ENCODE peak calls at places on chromosomes 3 and 15, in nine cellular contexts. D is ovary, T is uterus, L is HepG2, B is heart left ventricle, V is right lobe of liver, M is esophagus squamous epithelium, Q is suprapubic skin, R is endothelial cell of umbilical vein. N is an unnamed sample.

GRCh38 chr15:31399544-31400171 is 73.0 kb downstream of the KLF13 start:
- DNase-seq in D (no peak), T (no peak), L (no peak), B (peak; percentile 20), V (no peak), M (no peak), Q (no peak), R (no peak), N (no peak)

GRCh38 chr3:171753665-171754408 is 56.4 kb downstream of the PLD1 start:
- DNase-seq in D (no peak), T (no peak), L (no peak), B (no peak), V (no peak), M (no peak), Q (no peak), R (no peak), N (no peak)

GRCh38 chr3:142975316-142975995 is 12.0 kb upstream of the PAQR9 start:
- DNase-seq in D (no peak), T (no peak), L (no peak), B (no peak), V (no peak), M (no peak), Q (no peak), R (no peak), N (no peak)

GRCh38 chr3:8438507-8439079 is 63.0 kb upstream of the LMCD1 start:
- DNase-seq in D (no peak), T (no peak), L (no peak), B (no peak), V (no peak), M (no peak), Q (no peak), R (no peak), N (no peak)

GRCh38 chr15:94265009-94265408 is 33.6 kb downstream of the MCTP2 start:
- DNase-seq in D (no peak), T (no peak), L (no peak), B (no peak), V (no peak), M (no peak), Q (no peak), R (no peak), N (no peak)

GRCh38 chr3:114706591-114707224 is 412.9 kb downstream of the TIGIT start:
- DNase-seq in D (no peak), T (no peak), L (peak; percentile 94), B (no peak), V (peak; percentile 74), M (no peak), Q (no peak), R (peak; percentile 4), N (peak; percentile 37)

GRCh38 chr3:41508063-41508696 is 308.9 kb downstream of the CTNNB1 start:
- DNase-seq in D (no peak), T (no peak), L (no peak), B (no peak), V (no peak), M (no peak), Q (no peak), R (no peak), N (no peak)

GRCh38 chr3:171790898-171791694 is 19.2 kb downstream of the PLD1 start:
- DNase-seq in D (no peak), T (no peak), L (no peak), B (no peak), V (no peak), M (no peak), Q (no peak), R (peak; percentile 96), N (no peak)

GRCh38 chr3:119781330-119782198 is at the start of gene NR1I2:
- DNase-seq in D (no peak), T (no peak), L (peak; percentile 60), B (no peak), V (peak; percentile 68), M (no peak), Q (no peak), R (no peak), N (no peak)

GRCh38 chr3:184233127-184233843 is 3.9 kb downstream of the VWA5B2 start:
- DNase-seq in D (no peak), T (no peak), L (no peak), B (no peak), V (no peak), M (no peak), Q (no peak), R (no peak), N (no peak)
- H3K27me3 ChIP-seq in D (no peaks in the 10 kb centered on the region), T (peaks cover 8% of the 10 kb centered on the region), L (peaks cover 79% of the 10 kb centered on the region), B (peaks cover 37% of the 10 kb centered on the region), V (peaks cover 24% of the 10 kb centered on the region), M (peaks cover 13% of the 10 kb centered on the region), Q (peaks cover 52% of the 10 kb centered on the region), R (peaks cover 41% of the 10 kb centered on the region), N (peaks cover 33% of the 10 kb centered on the region)

DNA sequence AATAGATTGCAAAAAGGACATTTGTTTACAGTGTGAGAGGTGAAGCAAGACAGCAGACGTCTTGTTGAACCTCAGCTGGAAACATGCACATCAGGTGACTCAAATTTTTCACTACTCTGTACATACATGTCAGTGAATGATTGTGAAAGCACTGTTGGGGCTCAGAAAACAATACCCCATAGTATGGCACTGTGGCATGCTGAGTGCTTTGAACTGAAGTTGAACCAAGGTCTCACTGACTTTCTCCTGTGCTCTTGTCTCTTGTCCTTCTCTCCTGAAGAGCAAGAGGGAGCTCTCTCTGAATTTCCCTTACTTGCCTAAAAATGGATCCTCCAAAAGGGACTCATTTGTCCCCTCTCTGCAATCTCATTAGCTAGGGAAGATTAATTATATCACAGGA is 24.5 kb upstream of the NEDD4 start:
- DNase-seq in D (no peak), T (no peak), L (peak; percentile 83), B (no peak), V (no peak), M (no peak), Q (no peak), R (no peak), N (no peak)
- TF ChIP-seq CTCF in D (no peak), T (no peak), L (peak; percentile 45), B (no peak), V (no peak), M (no peak), Q (no peak), R (no peak), N (no peak)

DNA sequence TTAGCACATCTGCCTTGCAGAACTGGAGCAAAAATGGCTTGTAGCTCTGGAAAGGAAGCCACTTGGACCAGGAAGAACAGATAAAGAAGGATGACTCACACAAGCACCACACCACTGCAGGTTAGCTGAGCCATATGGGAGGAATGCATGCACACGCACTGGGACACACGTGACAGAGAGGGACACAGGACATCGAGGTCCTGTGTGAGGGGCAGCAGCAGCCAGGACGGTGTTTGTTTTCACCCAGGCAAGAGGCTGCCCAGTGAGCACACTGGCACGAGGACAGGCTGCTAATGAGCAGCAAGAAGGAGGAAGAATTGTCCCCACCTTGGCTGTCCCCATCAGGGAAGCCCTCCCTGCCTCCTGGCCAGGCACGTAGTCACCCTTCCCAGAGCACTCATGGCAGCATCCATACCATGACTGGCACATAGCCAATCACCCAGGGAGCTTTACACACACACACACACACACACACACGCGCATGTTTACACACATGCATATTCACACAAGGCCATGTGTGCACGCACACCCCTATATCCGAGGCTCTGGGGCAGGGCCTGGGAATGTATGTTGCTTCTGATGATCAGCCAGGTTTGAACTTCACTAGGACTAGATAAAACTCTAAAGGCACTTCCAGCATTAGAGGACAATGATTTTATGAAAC is 24.0 kb upstream of the SPTBN5 start:
- DNase-seq in D (no peak), T (no peak), L (no peak), B (no peak), V (no peak), M (no peak), Q (no peak), R (peak; percentile 71), N (peak; percentile 93)
- TF ChIP-seq POLR2A in D (no peak), T (no peak), L (no peak), B (no peak), V (no peak), M (no peak), Q (no peak), R (no peak), N (no peak)

DNA sequence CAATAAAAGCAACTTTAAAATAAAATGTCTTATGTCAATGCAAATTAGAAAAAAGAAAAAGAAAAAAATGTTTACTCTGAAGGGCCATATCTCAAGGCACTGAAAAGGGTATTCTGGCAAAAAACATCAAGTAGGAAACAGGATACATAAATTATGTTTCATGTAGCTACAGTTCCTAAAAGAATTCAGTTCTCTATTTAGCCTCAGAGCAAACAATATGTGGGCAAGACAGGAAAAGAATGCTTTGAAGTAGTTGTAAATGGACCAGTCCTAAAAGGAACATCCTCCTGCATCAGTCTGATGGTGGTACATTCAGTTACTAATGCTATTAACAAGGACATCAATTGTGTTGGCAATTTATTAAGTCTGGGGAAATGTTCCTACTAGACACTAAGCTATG is 8.1 kb downstream of the COMMD2 start:
- DNase-seq in D (no peak), T (no peak), L (no peak), B (no peak), V (no peak), M (no peak), Q (no peak), R (peak; percentile 78), N (no peak)
- H3K27me3 ChIP-seq in D (no peaks in the 10 kb centered on the region), T (no peaks in the 10 kb centered on the region), L (no peaks in the 10 kb centered on the region), B (no peaks in the 10 kb centered on the region), V (no peaks in the 10 kb centered on the region), M (no peaks in the 10 kb centered on the region), Q (no peaks in the 10 kb centered on the region), R (no peaks in the 10 kb centered on the region), N (no peaks in the 10 kb centered on the region)

GRCh38 chr3:151293127-151293526 is 14.8 kb upstream of the P2RY14 start:
- DNase-seq in D (no peak), T (no peak), L (no peak), B (no peak), V (no peak), M (no peak), Q (no peak), R (no peak), N (no peak)

GRCh38 chr3:151285940-151286339 is 7.6 kb upstream of the P2RY14 start:
- DNase-seq in D (no peak), T (no peak), L (no peak), B (no peak), V (no peak), M (no peak), Q (no peak), R (no peak), N (no peak)

GRCh38 chr3:151296226-151296625 is 17.9 kb upstream of the P2RY14 start:
- DNase-seq in D (no peak), T (no peak), L (no peak), B (no peak), V (no peak), M (no peak), Q (no peak), R (no peak), N (no peak)

GRCh38 chr3:151290673-151291072 is 12.3 kb upstream of the P2RY14 start:
- DNase-seq in D (no peak), T (no peak), L (no peak), B (no peak), V (no peak), M (no peak), Q (no peak), R (no peak), N (no peak)
- TF ChIP-seq CTCF in D (peak; percentile 40), T (peak; percentile 10), L (peak; percentile 37), B (no peak), V (peak; percentile 16), M (peak; percentile 35), Q (peak; percentile 31), R (no peak), N (no peak)

N was measured in gastrocnemius medialis.